ENCODE peak calls at places on chromosomes 11 and 22, in eight cellular contexts. One of them, this sample, is unnamed.

GRCh38 chr22:23197836-23198235 is 17.5 kb downstream of the BCR start:
- DNase-seq in upper lobe of left lung: no peak
- DNase-seq in prostate gland: no peak
- DNase-seq in HCT116: no peak
- DNase-seq in GM23338: no peak
- DNase-seq in stomach: no peak
- DNase-seq in GM12878: no peak
- DNase-seq in GM12892: no peak
- DNase-seq in this sample: no peak

GRCh38 chr22:20440637-20441591 is 3.3 kb upstream of the SCARF2 start:
- DNase-seq in upper lobe of left lung: peak
- DNase-seq in prostate gland: no peak
- DNase-seq in HCT116: no peak
- DNase-seq in GM23338: no peak
- DNase-seq in stomach: no peak
- DNase-seq in GM12878: no peak
- DNase-seq in GM12892: no peak
- DNase-seq in this sample: no peak

GRCh38 chr22:37175414-37176144 is 12.5 kb downstream of the C1QTNF6 start:
- DNase-seq in upper lobe of left lung: no peak
- DNase-seq in prostate gland: no peak
- DNase-seq in HCT116: no peak
- DNase-seq in GM23338: no peak
- DNase-seq in stomach: no peak
- DNase-seq in GM12878: no peak
- DNase-seq in GM12892: no peak
- DNase-seq in this sample: no peak

GRCh38 chr11:46235777-46236688 is 41.4 kb upstream of the CREB3L1 start:
- DNase-seq in upper lobe of left lung: no peak
- DNase-seq in prostate gland: no peak
- DNase-seq in HCT116: no peak
- DNase-seq in GM23338: no peak
- DNase-seq in stomach: no peak
- DNase-seq in GM12878: no peak
- DNase-seq in GM12892: no peak
- DNase-seq in this sample: no peak

GRCh38 chr11:130144721-130145327 is 14.8 kb upstream of the ST14 start:
- DNase-seq in upper lobe of left lung: no peak
- DNase-seq in prostate gland: no peak
- DNase-seq in HCT116: no peak
- DNase-seq in GM23338: peak
- DNase-seq in stomach: no peak
- DNase-seq in GM12878: no peak
- DNase-seq in GM12892: no peak
- DNase-seq in this sample: no peak

GRCh38 chr22:23301591-23301990 is 121.3 kb downstream of the BCR start:
- DNase-seq in upper lobe of left lung: no peak
- DNase-seq in prostate gland: no peak
- DNase-seq in HCT116: no peak
- DNase-seq in GM23338: no peak
- DNase-seq in stomach: no peak
- DNase-seq in GM12878: no peak
- DNase-seq in GM12892: no peak
- DNase-seq in this sample: no peak

GRCh38 chr11:31160504-31161422 is 208.8 kb downstream of the DCDC1 start:
- DNase-seq in upper lobe of left lung: no peak
- DNase-seq in prostate gland: no peak
- DNase-seq in HCT116: peak
- DNase-seq in GM23338: peak
- DNase-seq in stomach: no peak
- DNase-seq in GM12878: no peak
- DNase-seq in GM12892: no peak
- DNase-seq in this sample: no peak

GRCh38 chr22:32799516-32799915 is 2.0 kb upstream of the TIMP3 start:
- DNase-seq in upper lobe of left lung: no peak
- DNase-seq in prostate gland: no peak
- DNase-seq in HCT116: no peak
- DNase-seq in GM23338: no peak
- DNase-seq in stomach: no peak
- DNase-seq in GM12878: no peak
- DNase-seq in GM12892: no peak
- DNase-seq in this sample: no peak

DNA sequence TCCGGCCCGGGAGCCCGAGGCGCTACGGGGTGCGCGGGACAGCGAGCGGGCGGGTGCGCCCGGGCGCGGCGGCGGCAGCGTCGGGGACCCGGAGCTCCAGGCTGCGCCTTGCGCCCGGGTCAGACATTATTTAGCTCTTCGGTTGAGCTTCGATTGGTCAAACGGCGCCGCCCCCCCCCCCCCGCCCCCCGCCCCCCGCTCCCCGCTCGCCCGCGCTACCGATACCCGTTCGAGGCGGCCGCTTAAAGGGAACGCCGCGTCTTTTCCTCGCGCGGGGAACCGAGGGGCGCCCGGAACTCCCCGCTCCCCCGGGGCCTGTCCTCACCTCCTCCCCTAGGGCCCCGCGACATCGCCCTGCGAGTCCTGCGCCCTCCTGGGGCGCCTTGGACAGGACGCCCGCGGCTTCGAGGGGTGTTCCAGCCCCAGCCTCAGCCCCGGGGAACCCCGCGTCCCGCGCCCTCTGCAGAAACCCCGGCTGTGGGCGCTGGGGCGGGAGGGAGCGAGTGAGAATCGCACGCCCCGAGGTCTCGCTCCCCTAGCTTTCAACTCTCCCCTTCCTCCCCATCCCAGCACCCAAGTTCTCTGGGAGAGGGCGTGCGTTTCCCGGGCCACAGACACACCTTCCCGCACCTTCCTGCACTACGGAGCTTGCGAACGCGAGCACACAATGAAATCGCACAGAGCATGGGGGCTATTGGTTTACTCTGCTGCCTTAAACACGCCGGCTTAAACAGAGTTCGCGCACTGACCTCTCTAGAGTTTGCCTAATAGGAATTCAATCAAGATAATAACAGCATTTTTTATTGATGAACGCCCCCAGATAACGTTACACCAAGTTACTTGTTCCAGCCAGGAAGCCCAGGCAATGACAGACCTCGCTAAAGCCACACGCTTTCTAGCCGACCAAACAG is at the start of gene BDNF:
- DNase-seq in upper lobe of left lung: peak
- DNase-seq in prostate gland: no peak
- DNase-seq in HCT116: no peak
- DNase-seq in GM23338: peak
- DNase-seq in stomach: no peak
- DNase-seq in GM12878: no peak
- DNase-seq in GM12892: no peak
- DNase-seq in this sample: no peak
- TF ChIP-seq POLR2AphosphoS5 in upper lobe of left lung: no peak
- TF ChIP-seq POLR2AphosphoS5 in prostate gland: no peak
- TF ChIP-seq POLR2AphosphoS5 in HCT116: peak
- TF ChIP-seq POLR2AphosphoS5 in GM23338: no peak
- TF ChIP-seq POLR2AphosphoS5 in stomach: no peak
- TF ChIP-seq POLR2AphosphoS5 in GM12878: no peak
- TF ChIP-seq POLR2AphosphoS5 in GM12892: no peak
- TF ChIP-seq POLR2AphosphoS5 in this sample: no peak

DNA sequence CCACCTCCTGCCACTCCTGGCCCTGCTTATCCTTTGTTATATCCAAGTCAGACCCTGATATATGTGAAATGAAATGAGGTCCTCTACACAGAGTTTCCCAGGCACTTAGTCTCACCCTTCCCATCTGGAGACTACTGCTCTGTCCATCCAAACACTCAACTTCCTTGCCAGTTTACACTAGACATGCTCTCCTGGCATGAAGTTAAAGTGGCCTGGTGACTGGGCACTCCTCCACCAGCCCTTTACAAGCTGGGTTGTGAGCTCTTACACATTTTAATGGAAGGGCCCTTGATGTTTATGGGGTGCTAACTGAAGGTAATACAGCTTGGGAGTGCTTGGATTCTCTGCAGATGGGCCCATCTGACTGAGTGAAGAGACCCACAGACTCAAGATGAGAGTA is 216.1 kb upstream of the NARS2 start:
- DNase-seq in upper lobe of left lung: no peak
- DNase-seq in prostate gland: no peak
- DNase-seq in HCT116: no peak
- DNase-seq in GM23338: no peak
- DNase-seq in stomach: no peak
- DNase-seq in GM12878: no peak
- DNase-seq in GM12892: no peak
- DNase-seq in this sample: no peak
- TF ChIP-seq POLR2AphosphoS5 in upper lobe of left lung: peak
- TF ChIP-seq POLR2AphosphoS5 in prostate gland: no peak
- TF ChIP-seq POLR2AphosphoS5 in HCT116: no peak
- TF ChIP-seq POLR2AphosphoS5 in GM23338: no peak
- TF ChIP-seq POLR2AphosphoS5 in stomach: no peak
- TF ChIP-seq POLR2AphosphoS5 in GM12878: no peak
- TF ChIP-seq POLR2AphosphoS5 in GM12892: no peak
- TF ChIP-seq POLR2AphosphoS5 in this sample: no peak

DNA sequence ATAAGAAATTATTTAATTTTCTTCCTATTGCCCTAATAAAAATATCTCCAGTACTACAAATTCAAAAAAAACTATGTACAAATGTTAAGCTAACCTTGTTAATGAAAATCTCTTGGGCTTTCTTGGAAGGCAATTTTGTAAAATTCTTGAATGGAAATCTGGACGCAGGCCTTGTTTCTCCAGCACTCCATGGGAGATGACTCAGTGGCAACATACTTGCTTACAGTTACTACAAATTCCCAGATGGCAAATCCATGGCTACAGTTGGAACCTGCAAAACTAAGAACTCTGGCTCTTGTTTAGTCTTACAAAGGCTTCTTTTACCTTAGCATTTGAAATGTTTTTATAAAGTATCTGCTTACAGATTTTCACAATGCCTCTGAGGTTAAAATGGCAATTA is 725.2 kb downstream of the DLG2 start:
- DNase-seq in upper lobe of left lung: no peak
- DNase-seq in prostate gland: no peak
- DNase-seq in HCT116: no peak
- DNase-seq in GM23338: no peak
- DNase-seq in stomach: no peak
- DNase-seq in GM12878: no peak
- DNase-seq in GM12892: no peak
- DNase-seq in this sample: no peak
- TF ChIP-seq POLR2AphosphoS5 in upper lobe of left lung: no peak
- TF ChIP-seq POLR2AphosphoS5 in prostate gland: no peak
- TF ChIP-seq POLR2AphosphoS5 in HCT116: no peak
- TF ChIP-seq POLR2AphosphoS5 in GM23338: no peak
- TF ChIP-seq POLR2AphosphoS5 in stomach: no peak
- TF ChIP-seq POLR2AphosphoS5 in GM12878: no peak
- TF ChIP-seq POLR2AphosphoS5 in GM12892: no peak
- TF ChIP-seq POLR2AphosphoS5 in this sample: no peak

GRCh38 chr22:30290679-30291333 is 1.5 kb upstream of the CASTOR1 start:
- DNase-seq in upper lobe of left lung: no peak
- DNase-seq in prostate gland: peak
- DNase-seq in HCT116: no peak
- DNase-seq in GM23338: peak
- DNase-seq in stomach: peak
- DNase-seq in GM12878: no peak
- DNase-seq in GM12892: no peak
- DNase-seq in this sample: peak
- TF ChIP-seq POLR2AphosphoS5 in upper lobe of left lung: peak
- TF ChIP-seq POLR2AphosphoS5 in prostate gland: peak
- TF ChIP-seq POLR2AphosphoS5 in HCT116: no peak
- TF ChIP-seq POLR2AphosphoS5 in GM23338: no peak
- TF ChIP-seq POLR2AphosphoS5 in stomach: peak
- TF ChIP-seq POLR2AphosphoS5 in GM12878: no peak
- TF ChIP-seq POLR2AphosphoS5 in GM12892: peak
- TF ChIP-seq POLR2AphosphoS5 in this sample: peak

DNA sequence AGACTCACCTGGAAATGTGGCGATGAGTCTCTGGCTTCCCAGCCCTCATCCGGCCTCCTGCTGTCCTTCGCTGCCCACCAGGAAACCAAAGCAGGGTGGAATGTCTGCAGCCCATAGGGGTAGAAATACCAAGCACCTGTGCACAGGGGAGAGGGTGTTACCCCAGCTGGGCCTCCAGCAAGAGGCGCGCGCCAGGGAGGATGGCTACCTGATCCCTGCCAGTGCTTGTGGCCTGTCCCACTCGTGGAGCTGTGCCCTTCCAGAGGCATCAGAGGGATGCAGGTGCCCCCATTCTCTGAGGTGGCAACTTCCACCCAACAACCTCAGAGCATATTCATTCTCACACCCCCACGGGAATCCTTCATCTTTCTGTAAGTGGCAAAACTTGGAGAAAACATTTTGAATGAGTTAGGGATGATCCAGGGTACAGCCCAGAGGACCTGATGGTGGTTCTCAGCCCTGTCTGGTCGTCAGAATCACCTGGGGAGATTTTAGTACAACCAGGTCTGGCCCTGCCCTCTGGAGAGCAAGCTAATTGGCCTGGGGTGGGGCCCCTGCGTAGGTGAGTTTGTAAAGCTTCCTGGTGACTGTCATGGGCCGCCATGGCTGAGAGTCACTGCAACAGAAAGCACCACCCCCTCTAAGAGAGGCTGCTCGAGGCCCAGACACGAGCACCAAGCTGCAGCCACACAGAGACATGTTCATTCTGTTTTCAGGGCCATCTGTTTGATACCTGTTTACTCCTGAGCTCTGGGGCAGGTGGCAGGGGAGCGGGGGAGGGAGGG is 9.9 kb downstream of the SUN2 start:
- DNase-seq in upper lobe of left lung: no peak
- DNase-seq in prostate gland: no peak
- DNase-seq in HCT116: no peak
- DNase-seq in GM23338: no peak
- DNase-seq in stomach: no peak
- DNase-seq in GM12878: no peak
- DNase-seq in GM12892: no peak
- DNase-seq in this sample: no peak
- TF ChIP-seq POLR2AphosphoS5 in upper lobe of left lung: no peak
- TF ChIP-seq POLR2AphosphoS5 in prostate gland: no peak
- TF ChIP-seq POLR2AphosphoS5 in HCT116: no peak
- TF ChIP-seq POLR2AphosphoS5 in GM23338: no peak
- TF ChIP-seq POLR2AphosphoS5 in stomach: no peak
- TF ChIP-seq POLR2AphosphoS5 in GM12878: no peak
- TF ChIP-seq POLR2AphosphoS5 in GM12892: no peak
- TF ChIP-seq POLR2AphosphoS5 in this sample: no peak

DNA sequence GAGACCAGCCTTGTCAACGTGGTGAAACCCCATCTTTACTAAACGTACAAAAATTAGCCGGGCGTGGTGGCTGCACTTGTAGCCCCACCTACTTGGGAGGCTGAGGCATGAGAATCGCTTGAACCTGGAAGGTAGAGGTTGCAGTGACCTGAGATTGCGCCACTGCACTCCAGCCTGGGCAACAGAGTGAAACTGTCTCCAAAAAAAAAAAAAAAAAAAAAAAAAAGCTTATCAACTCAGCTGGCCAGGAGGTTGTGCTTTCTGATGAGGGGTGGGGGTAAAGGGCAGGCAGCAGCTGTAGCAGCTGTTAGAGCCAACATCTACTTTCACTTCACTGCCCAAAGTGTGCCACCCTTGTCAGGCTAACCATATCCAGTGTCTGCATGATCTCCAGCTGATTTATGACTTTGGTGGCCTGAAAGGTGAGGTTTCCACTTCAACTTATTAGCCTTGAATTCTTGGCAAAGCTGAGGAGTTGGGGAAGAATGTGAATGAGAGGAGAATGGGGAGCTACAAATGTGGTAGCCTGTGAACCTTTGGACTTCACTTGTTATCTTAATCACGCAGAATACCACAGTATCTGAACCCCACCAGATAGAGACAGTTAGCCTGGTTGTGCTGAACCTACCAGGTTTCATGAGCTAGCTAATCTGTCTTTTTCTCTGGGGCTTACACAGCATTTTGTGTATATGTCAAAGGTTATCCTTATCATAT is 19.6 kb downstream of the RNF121 start:
- DNase-seq in upper lobe of left lung: no peak
- DNase-seq in prostate gland: no peak
- DNase-seq in HCT116: no peak
- DNase-seq in GM23338: no peak
- DNase-seq in stomach: peak
- DNase-seq in GM12878: no peak
- DNase-seq in GM12892: no peak
- DNase-seq in this sample: no peak
- TF ChIP-seq POLR2AphosphoS5 in upper lobe of left lung: no peak
- TF ChIP-seq POLR2AphosphoS5 in prostate gland: no peak
- TF ChIP-seq POLR2AphosphoS5 in HCT116: no peak
- TF ChIP-seq POLR2AphosphoS5 in GM23338: no peak
- TF ChIP-seq POLR2AphosphoS5 in stomach: no peak
- TF ChIP-seq POLR2AphosphoS5 in GM12878: no peak
- TF ChIP-seq POLR2AphosphoS5 in GM12892: no peak
- TF ChIP-seq POLR2AphosphoS5 in this sample: no peak